ENCODE peak calls at places on chromosomes 11 and 22, in four cellular contexts. P is GM12878, W is HepG2, Z is K562. H is an unnamed sample.

GRCh38 chr11:66491315-66491935 is 11.2 kb downstream of the DPP3 start:
- DNase-seq in P (no peak), W (no peak), Z (no peak), H (peak; percentile 58)

GRCh38 chr22:50317674-50318073 is 9.1 kb downstream of the DENND6B start:
- DNase-seq in P (no peak), W (no peak), Z (no peak), H (no peak)

GRCh38 chr11:122170815-122171475 is 54.9 kb upstream of the BLID start:
- DNase-seq in P (no peak), W (no peak), Z (no peak), H (no peak)

GRCh38 chr11:66184728-66185127 is 83.7 kb upstream of the RAB1B start:
- DNase-seq in P (no peak), W (no peak), Z (no peak), H (no peak)

GRCh38 chr11:113849713-113850112 is 25.7 kb downstream of the USP28 start:
- DNase-seq in P (no peak), W (no peak), Z (no peak), H (no peak)

GRCh38 chr11:68324241-68324640 is 11.8 kb downstream of the LRP5 start:
- DNase-seq in P (no peak), W (no peak), Z (no peak), H (no peak)

GRCh38 chr22:18033204-18033998 is 9.0 kb upstream of the MICAL3 start:
- DNase-seq in P (no peak), W (no peak), Z (no peak), H (no peak)

GRCh38 chr22:40238425-40239344 is 61.0 kb downstream of the TNRC6B start:
- DNase-seq in P (no peak), W (no peak), Z (no peak), H (no peak)

GRCh38 chr22:45216133-45217003 is 24.3 kb downstream of the KIAA0930 start:
- DNase-seq in P (no peak), W (no peak), Z (peak; percentile 12), H (no peak)

GRCh38 chr11:116331381-116331780 is 441.4 kb downstream of the BUD13 start:
- DNase-seq in P (no peak), W (no peak), Z (no peak), H (no peak)

GRCh38 chr11:116330439-116331185 is 442.2 kb downstream of the BUD13 start:
- DNase-seq in P (no peak), W (no peak), Z (no peak), H (no peak)

GRCh38 chr11:116335078-116335477 is 437.7 kb downstream of the BUD13 start:
- DNase-seq in P (no peak), W (no peak), Z (no peak), H (no peak)

GRCh38 chr11:116334596-116334995 is 438.2 kb downstream of the BUD13 start:
- DNase-seq in P (no peak), W (no peak), Z (no peak), H (no peak)

GRCh38 chr11:116333193-116333592 is 439.6 kb downstream of the BUD13 start:
- DNase-seq in P (no peak), W (no peak), Z (no peak), H (no peak)
- TF ChIP-seq BHLHE40 in P (no peak), W (no peak), Z (no peak), H (no peak)

DNA sequence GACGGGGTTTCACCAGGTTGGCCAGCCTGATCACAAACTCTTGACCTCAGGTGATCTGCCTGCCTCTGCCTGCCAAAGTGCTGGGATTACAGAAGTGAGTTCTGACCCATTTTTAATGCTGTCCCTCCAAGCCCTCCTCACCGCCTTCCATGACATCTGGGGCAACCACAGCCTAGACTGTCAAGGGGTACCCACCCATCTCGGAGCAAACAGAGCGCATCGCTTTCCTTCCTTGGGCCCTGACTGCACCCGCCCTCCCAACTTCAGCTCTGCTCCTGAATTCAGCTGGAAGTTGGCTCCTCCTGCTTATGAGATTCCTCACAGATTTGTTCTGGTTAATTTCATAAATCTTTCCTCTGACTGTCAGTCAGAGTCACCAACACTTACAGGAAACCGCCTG is 6.4 kb downstream of the IFT27 start:
- DNase-seq in P (no peak), W (no peak), Z (no peak), H (no peak)
- TF ChIP-seq SP1 in P (no peak), W (no peak), Z (no peak), H (no peak)

DNA sequence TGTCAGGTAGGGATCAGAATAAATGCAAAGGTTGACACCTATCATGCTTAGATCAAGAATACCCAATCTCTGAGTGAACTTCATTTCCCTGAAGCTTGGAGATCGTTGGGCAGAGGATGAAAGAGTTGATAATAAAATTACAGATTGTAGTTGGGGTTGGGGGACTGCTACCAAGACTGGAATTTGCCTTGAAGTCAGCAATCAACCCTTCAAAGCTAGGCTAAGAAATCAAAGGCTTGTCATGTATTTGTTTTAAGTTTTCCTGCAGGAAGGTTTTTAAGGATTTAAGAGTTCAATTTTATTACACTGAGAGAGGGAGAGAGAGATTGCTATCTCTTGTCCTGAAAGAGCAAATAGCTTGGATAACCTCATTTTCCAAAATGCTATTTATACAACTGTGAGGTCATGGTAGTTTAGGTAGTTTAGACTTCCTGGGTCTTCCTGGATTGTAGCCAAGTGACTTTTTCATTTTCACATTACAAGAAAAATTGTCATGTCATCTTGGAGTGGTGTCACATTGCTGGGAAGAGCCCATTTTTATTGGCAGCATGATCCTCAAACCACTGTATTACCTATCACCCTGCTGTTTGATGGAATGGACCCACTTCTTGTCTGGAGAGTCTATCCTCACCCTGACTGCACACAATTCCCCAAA is 10.1 kb upstream of the PRSS23 start:
- DNase-seq in P (no peak), W (no peak), Z (peak; percentile 18), H (peak; percentile 19)
- TF ChIP-seq FOXK2 in P (no peak), W (no peak), Z (no peak), H (no peak)

GRCh38 chr11:64581057-64581523 is 9.9 kb upstream of the SLC22A12 start:
- DNase-seq in P (no peak), W (peak; percentile 41), Z (no peak), H (no peak)
- TF ChIP-seq BHLHE40 in P (no peak), W (no peak), Z (no peak), H (no peak)

H was measured in HEK293T.